ENCODE peak calls at places on chromosomes 3 and 15, in seven cellular contexts. U is GM23248; Y is hepatocyte; S is astrocyte; I is left ventricle myocardium inferior; R is CD8-positive, alpha-beta memory T cell; T is cardiac fibroblast. M is an unnamed sample.

GRCh38 chr15:24764375-24765171 is 89.0 kb downstream of the NPAP1 start:
- DNase-seq in T (no peak), S (no peak), I (no peak), Y (no peak), U (no peak), R (no peak), M (no peak)

GRCh38 chr3:194852836-194853508 is 167.3 kb downstream of the FAM43A start:
- DNase-seq in T (no peak), R (no peak), I (no peak), U (no peak), S (no peak), Y (no peak), M (peak; percentile 64)

GRCh38 chr3:27758083-27758482 is 36.0 kb upstream of the EOMES start:
- DNase-seq in U (peak; percentile 92), S (peak; percentile 46), I (no peak), Y (peak; percentile 30), T (peak; percentile 90), R (no peak), M (peak; percentile 54)

GRCh38 chr3:71453822-71454512 is 129.6 kb downstream of the FOXP1 start:
- DNase-seq in Y (no peak), S (no peak), U (no peak), I (no peak), R (no peak), T (no peak), M (no peak)

GRCh38 chr3:118766306-118766669 is 268.4 kb downstream of the IGSF11 start:
- DNase-seq in Y (no peak), I (no peak), U (no peak), T (no peak), S (no peak), R (no peak), M (no peak)

GRCh38 chr3:46717447-46718231 is at the start of gene PRSS50:
- DNase-seq in I (no peak), Y (no peak), S (no peak), T (no peak), R (no peak), U (peak; percentile 22), M (peak; percentile 51)

GRCh38 chr3:56118968-56119367 is 349.3 kb downstream of the ERC2 start:
- DNase-seq in Y (no peak), U (no peak), T (no peak), I (no peak), S (no peak), R (no peak), M (no peak)

GRCh38 chr3:53045784-53046170 is at the start of gene SFMBT1:
- DNase-seq in I (peak; percentile 70), T (peak; percentile 52), R (peak; percentile 70), S (no peak), Y (peak; percentile 90), U (peak; percentile 75), M (peak; percentile 76)

GRCh38 chr15:80582816-80583423 is 112.2 kb upstream of the ABHD17C start:
- DNase-seq in I (no peak), R (no peak), Y (no peak), T (no peak), S (no peak), U (no peak), M (peak; percentile 41)

GRCh38 chr3:59559721-59560514 is 510.1 kb upstream of the CFAP20DC start:
- DNase-seq in U (peak; percentile 98), T (peak; percentile 96), Y (peak; percentile 56), R (no peak), I (no peak), S (peak; percentile 100), M (peak; percentile 82)

M was measured in islet precursor cell.